ENCODE peak calls at places on chromosomes 1 and 21, in eight cellular contexts. W, B, M, H, P, G, T and D are unnamed samples.
A peak's percentile ranks its signal among the peaks of the same experiment; 100 is the strongest.

GRCh38 chr21:31700040-31700439 is 31.9 kb downstream of the SCAF4 start:
- DNase-seq in P (no peak), H (no peak), G (no peak), T (no peak), B (no peak), W (no peak), M (no peak), D (no peak)

GRCh38 chr1:12426030-12426429 is 192.0 kb downstream of the DHRS3 start:
- DNase-seq in B (no peak), G (no peak), P (no peak), W (no peak), T (no peak), H (no peak), M (no peak), D (no peak)

GRCh38 chr1:169824153-169824552 is 29.4 kb upstream of the METTL18 start:
- DNase-seq in P (no peak), G (no peak), M (no peak), H (no peak), W (no peak), T (no peak), B (no peak), D (no peak)

GRCh38 chr21:37531402-37532042 is 164.9 kb downstream of the DYRK1A start:
- DNase-seq in P (no peak), B (no peak), G (no peak), M (peak; percentile 87), T (peak; percentile 60), H (peak; percentile 20), W (no peak), D (peak; percentile 65)

GRCh38 chr1:223774133-223774811 is 61.9 kb downstream of the CAPN2 start:
- DNase-seq in W (no peak), M (no peak), P (no peak), H (no peak), B (no peak), G (no peak), T (no peak), D (no peak)

GRCh38 chr1:183635112-183635605 is 424 bp downstream of the ARPC5 start:
- DNase-seq in W (no peak), G (peak; percentile 30), H (peak; percentile 51), B (peak; percentile 28), T (peak; percentile 47), M (peak; percentile 56), P (no peak), D (peak; percentile 81)

GRCh38 chr1:226073184-226073950 is 10.9 kb downstream of the H3-3A start:
- DNase-seq in T (no peak), P (no peak), H (no peak), M (no peak), W (no peak), G (no peak), B (no peak), D (no peak)

GRCh38 chr1:22584001-22584557 is 20.8 kb downstream of the EPHA8 start:
- DNase-seq in G (no peak), B (no peak), H (no peak), T (no peak), P (no peak), M (no peak), W (no peak), D (no peak)

GRCh38 chr21:36504067-36505058 is 24.4 kb upstream of the CLDN14 start:
- DNase-seq in G (peak; percentile 56), T (no peak), B (no peak), P (peak; percentile 44), M (no peak), W (no peak), H (peak; percentile 18), D (no peak)

GRCh38 chr1:91617242-91617837 is 116.7 kb downstream of the CDC7 start:
- DNase-seq in P (no peak), B (peak; percentile 26), G (peak; percentile 90), T (peak; percentile 68), M (peak; percentile 39), W (peak; percentile 71), H (peak; percentile 44), D (no peak)

GRCh38 chr1:71298633-71299032 is 217.8 kb upstream of the ZRANB2 start:
- DNase-seq in G (no peak), P (no peak), M (no peak), W (no peak), T (peak; percentile 25), H (no peak), B (no peak), D (peak; percentile 65)

GRCh38 chr1:29267341-29268070 is 31.2 kb downstream of the PTPRU start:
- DNase-seq in W (no peak), T (no peak), G (no peak), M (no peak), B (no peak), P (no peak), H (no peak), D (no peak)

GRCh38 chr1:239841635-239842034 is 250.0 kb upstream of the FMN2 start:
- DNase-seq in P (no peak), B (no peak), W (no peak), H (no peak), G (no peak), T (no peak), M (no peak), D (no peak)

GRCh38 chr1:245512980-245513578 is 358.3 kb downstream of the KIF26B start:
- DNase-seq in W (no peak), M (no peak), P (no peak), G (no peak), B (no peak), H (no peak), T (no peak), D (no peak)

GRCh38 chr1:193705473-193706074 is 519.2 kb upstream of the B3GALT2 start:
- DNase-seq in M (no peak), H (no peak), B (no peak), G (no peak), W (no peak), P (no peak), T (no peak), D (no peak)

GRCh38 chr1:227429447-227430359 is 111.4 kb upstream of the CDC42BPA start:
- DNase-seq in P (no peak), W (no peak), G (peak; percentile 13), H (no peak), T (no peak), M (peak; percentile 49), B (no peak), D (no peak)

GRCh38 chr1:18951818-18952391 is 4.6 kb downstream of the IFFO2 start:
- DNase-seq in H (peak; percentile 70), W (no peak), B (no peak), P (no peak), G (no peak), M (no peak), T (peak; percentile 46), D (no peak)

GRCh38 chr1:42146916-42147320 is 6.3 kb upstream of the GUCA2B start:
- DNase-seq in P (peak; percentile 88), W (peak; percentile 54), T (peak; percentile 82), M (peak; percentile 57), H (peak; percentile 91), G (peak; percentile 95), B (peak; percentile 87), D (no peak)

GRCh38 chr1:1628656-1629429 is 3.1 kb upstream of the MMP23B start:
- DNase-seq in G (no peak), M (no peak), H (no peak), T (no peak), P (no peak), W (no peak), B (no peak), D (no peak)

GRCh38 chr1:28148880-28149195 is 27.7 kb downstream of the PTAFR start:
- DNase-seq in B (no peak), M (no peak), G (no peak), P (no peak), W (no peak), H (no peak), T (no peak), D (no peak)
- H3K27ac ChIP-seq in B (no peak overlapping the region), M (no peak overlapping the region), G (no peak overlapping the region), P (no peak overlapping the region), W (no peak overlapping the region), H (no peak overlapping the region), T (no peak overlapping the region), D (no peak overlapping the region)

GRCh38 chr1:23650344-23650990 is 41.1 kb upstream of the RPL11 start:
- DNase-seq in P (no peak), H (no peak), W (no peak), B (no peak), T (no peak), G (no peak), M (peak; percentile 45), D (no peak)
- TF ChIP-seq POLR2A in P (no peak), H (no peak), W (no peak), B (no peak), T (no peak), G (no peak), M (no peak), D (no peak)

GRCh38 chr21:42222821-42223390 is 4.0 kb downstream of the ABCG1 start:
- DNase-seq in P (no peak), B (no peak), M (no peak), H (no peak), G (no peak), W (no peak), T (peak; percentile 8), D (peak; percentile 67)
- H3K27ac ChIP-seq in P (no peak overlapping the region), B (no peak overlapping the region), M (no peak overlapping the region), H (no peak overlapping the region), G (no peak overlapping the region), W (no peak overlapping the region), T (no peak overlapping the region), D (no peak overlapping the region)

DNA sequence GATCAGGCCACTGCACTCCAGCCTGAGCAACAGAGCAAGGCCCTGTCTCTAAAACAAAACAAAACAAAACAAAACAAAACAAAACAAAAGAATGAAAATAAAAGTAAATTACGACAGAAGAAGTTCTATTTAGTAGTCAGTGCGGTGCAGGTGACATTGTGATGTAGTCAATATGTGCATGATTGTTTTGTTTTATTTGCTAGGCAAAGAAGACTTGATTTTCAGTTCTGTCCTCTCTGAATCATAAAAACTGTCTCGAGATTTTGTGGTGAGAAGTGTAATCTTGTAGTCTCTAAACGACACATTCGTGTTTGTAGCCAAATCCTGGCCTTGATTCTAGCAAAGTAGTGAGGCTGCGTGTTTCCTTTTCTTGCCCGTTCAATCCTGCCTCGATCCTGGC is 23.5 kb downstream of the PEX14 start:
- DNase-seq in P (no peak), W (no peak), B (no peak), M (no peak), G (no peak), H (no peak), T (no peak), D (no peak)
- TF ChIP-seq POLR2A in P (no peak), W (no peak), B (no peak), M (no peak), G (no peak), H (no peak), T (no peak), D (no peak)

DNA sequence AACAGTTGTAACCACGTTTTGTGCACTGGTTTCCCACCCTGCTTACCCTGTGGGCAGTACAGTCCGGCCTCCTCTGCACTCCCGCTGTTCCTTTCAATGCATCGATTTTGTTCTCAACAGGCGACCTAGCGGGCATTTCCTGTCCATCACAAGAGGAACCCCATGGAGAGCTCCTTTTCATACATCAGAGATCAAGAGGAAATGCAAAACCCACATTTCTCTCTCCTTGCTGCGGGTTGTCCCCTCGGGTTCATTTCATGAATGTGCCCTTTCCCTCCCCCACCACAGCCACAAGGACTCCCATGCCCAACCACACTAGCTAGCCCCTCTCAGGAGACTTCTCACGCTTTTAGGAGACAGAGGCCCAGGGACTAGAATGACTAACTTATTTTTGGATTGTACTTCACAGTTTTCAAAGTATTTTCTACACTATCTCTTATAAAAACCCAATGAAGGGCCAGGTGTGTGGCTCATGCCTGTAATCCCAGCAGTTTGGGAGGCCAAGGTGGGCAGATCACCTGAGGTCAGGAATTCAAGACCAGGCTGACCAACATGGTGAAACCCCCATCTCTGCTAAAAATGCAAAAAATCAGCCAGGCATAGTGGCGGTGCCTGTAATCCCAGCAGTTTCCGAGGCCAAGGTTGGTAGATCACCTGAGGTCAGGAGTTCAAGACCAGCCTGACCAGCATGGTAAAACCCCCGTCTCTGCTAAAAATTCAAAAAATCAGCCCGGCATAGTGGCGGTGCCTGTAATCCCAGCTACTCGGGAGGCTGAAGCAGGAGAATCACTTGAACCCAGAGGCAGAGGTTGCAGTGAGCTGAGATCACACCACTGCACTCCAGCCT is 18.4 kb downstream of the ATP1A4 start:
- DNase-seq in M (no peak), W (no peak), P (no peak), G (no peak), T (no peak), H (no peak), B (no peak), D (no peak)
- H3K27ac ChIP-seq in M (no peak overlapping the region), W (no peak overlapping the region), P (no peak overlapping the region), G (no peak overlapping the region), T (no peak overlapping the region), H (no peak overlapping the region), B (no peak overlapping the region), D (no peak overlapping the region)